ENCODE peak calls at places on chromosomes 3 and 15, in four cellular contexts. One of them, this sample, is unnamed.

GRCh38 chr3:185558395-185558794 is 6.0 kb upstream of the LIPH start:
- DNase-seq in HepG2: peak; percentile 33
- DNase-seq in K562: peak; percentile 44
- DNase-seq in GM12878: no peak
- DNase-seq in this sample: no peak

GRCh38 chr3:196997311-196997710 is 28.7 kb upstream of the PIGZ start:
- DNase-seq in HepG2: no peak
- DNase-seq in K562: no peak
- DNase-seq in GM12878: no peak
- DNase-seq in this sample: no peak

GRCh38 chr15:72136170-72137051 is 18.2 kb downstream of the SENP8 start:
- DNase-seq in HepG2: no peak
- DNase-seq in K562: no peak
- DNase-seq in GM12878: no peak
- DNase-seq in this sample: no peak

GRCh38 chr3:49266410-49267170 is 10.4 kb downstream of the C3orf62 start:
- DNase-seq in HepG2: no peak
- DNase-seq in K562: no peak
- DNase-seq in GM12878: no peak
- DNase-seq in this sample: no peak

GRCh38 chr3:10198761-10199688 is 34.3 kb downstream of the IRAK2 start:
- DNase-seq in HepG2: peak; percentile 12
- DNase-seq in K562: peak; percentile 60
- DNase-seq in GM12878: peak; percentile 80
- DNase-seq in this sample: no peak

GRCh38 chr15:25347707-25348106 is 91.1 kb downstream of the UBE3A start:
- DNase-seq in HepG2: no peak
- DNase-seq in K562: no peak
- DNase-seq in GM12878: no peak
- DNase-seq in this sample: no peak

GRCh38 chr15:78434134-78434533 is 3.9 kb upstream of the IREB2 start:
- DNase-seq in HepG2: no peak
- DNase-seq in K562: no peak
- DNase-seq in GM12878: no peak
- DNase-seq in this sample: no peak

GRCh38 chr3:145557405-145557804 is 603.6 kb downstream of the PLOD2 start:
- DNase-seq in HepG2: no peak
- DNase-seq in K562: no peak
- DNase-seq in GM12878: no peak
- DNase-seq in this sample: peak; percentile 4

GRCh38 chr3:53030864-53031445 is 14.9 kb downstream of the SFMBT1 start:
- DNase-seq in HepG2: no peak
- DNase-seq in K562: no peak
- DNase-seq in GM12878: no peak
- DNase-seq in this sample: no peak

GRCh38 chr3:33383951-33384350 is 56.3 kb downstream of the UBP1 start:
- DNase-seq in HepG2: no peak
- DNase-seq in K562: no peak
- DNase-seq in GM12878: no peak
- DNase-seq in this sample: no peak

GRCh38 chr3:33388374-33389100 is 51.7 kb downstream of the UBP1 start:
- DNase-seq in HepG2: no peak
- DNase-seq in K562: no peak
- DNase-seq in GM12878: no peak
- DNase-seq in this sample: no peak

GRCh38 chr3:33389908-33390307 is 50.3 kb downstream of the UBP1 start:
- DNase-seq in HepG2: no peak
- DNase-seq in K562: no peak
- DNase-seq in GM12878: no peak
- DNase-seq in this sample: no peak

GRCh38 chr3:33386631-33387030 is 53.6 kb downstream of the UBP1 start:
- DNase-seq in HepG2: no peak
- DNase-seq in K562: no peak
- DNase-seq in GM12878: no peak
- DNase-seq in this sample: no peak

GRCh38 chr3:33385423-33385822 is 54.8 kb downstream of the UBP1 start:
- DNase-seq in HepG2: no peak
- DNase-seq in K562: peak; percentile 63
- DNase-seq in GM12878: no peak
- DNase-seq in this sample: no peak
- TF ChIP-seq FOXM1 in HepG2: no peak
- TF ChIP-seq FOXM1 in K562: no peak
- TF ChIP-seq FOXM1 in GM12878: no peak
- TF ChIP-seq FOXM1 in this sample: no peak

DNA sequence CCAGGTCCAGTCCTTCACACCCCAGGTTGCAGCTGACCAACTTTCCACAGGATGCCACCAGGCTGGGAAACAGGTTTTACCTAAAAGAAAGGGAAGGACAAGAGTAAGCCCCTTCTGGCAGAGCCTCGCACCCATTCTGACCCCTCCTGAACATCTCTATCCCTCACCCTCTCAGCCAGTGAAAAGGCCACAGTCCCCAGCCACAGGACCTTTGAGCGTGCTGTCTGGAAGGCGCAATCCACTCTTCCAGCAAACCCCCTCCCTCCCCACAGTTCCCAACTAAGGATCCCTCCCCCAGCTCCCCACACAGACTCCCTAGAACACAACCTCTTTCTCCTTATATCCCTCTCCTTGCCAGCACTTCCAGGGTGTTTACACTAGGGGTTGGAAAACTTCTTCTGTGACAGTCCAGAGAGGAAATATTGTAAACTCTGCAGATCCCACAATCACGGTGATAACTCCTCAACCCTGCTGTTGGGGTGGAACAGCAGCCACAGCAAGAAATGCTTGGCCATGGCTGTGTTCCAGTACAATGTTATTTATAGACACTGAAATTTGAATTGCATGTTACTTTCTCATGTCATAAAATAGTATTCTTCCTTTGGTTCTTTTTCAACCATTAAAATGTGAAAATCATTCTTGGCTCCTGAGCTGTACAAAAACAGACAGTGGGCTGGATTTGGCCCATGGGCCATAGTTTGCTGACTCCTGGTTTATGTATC is 36.0 kb downstream of the FAM174B start:
- DNase-seq in HepG2: no peak
- DNase-seq in K562: no peak
- DNase-seq in GM12878: no peak
- DNase-seq in this sample: no peak
- TF ChIP-seq SP1 in HepG2: no peak
- TF ChIP-seq SP1 in K562: no peak
- TF ChIP-seq SP1 in GM12878: no peak
- TF ChIP-seq SP1 in this sample: no peak

DNA sequence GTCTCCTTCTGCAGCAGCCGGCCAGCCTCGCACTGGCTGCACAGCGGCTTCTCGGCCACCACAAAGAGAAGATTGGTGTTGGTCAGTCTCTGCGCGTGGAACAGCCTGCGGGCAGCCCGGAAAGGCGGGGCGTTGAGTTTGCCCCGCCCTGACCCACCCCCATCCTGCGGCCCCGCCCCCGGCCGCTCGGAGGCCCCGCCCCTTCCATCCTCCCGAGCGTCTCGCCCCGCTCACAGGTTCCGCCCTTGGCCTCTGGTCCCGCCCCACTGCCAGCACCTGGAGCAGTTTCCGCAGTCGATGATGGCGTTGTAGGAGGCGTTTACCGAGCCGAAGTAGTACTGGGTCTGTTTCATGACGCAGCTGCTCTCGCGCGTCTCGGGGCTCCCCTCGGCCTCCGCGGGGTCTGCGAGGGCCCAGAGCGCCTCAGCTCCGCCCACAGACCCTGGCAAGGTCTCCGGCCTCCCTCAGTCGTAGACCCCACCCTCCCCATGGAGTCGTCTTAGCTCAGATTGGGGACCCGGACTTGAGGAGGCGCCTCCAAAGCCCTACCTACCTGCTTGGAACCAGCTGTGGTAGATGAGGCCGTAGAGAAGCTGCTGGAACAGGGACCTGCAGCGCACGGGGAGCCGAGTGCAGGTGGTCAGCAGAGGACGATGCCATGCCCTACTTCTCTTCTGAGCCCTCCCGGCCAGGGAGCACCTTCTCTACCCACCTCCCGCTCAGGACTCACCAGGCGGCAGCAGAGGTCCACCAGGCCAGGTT is 5.9 kb upstream of the TMEM115 start:
- DNase-seq in HepG2: no peak
- DNase-seq in K562: peak; percentile 89
- DNase-seq in GM12878: no peak
- DNase-seq in this sample: peak; percentile 91
- TF ChIP-seq FOXM1 in HepG2: no peak
- TF ChIP-seq FOXM1 in K562: no peak
- TF ChIP-seq FOXM1 in GM12878: no peak
- TF ChIP-seq FOXM1 in this sample: no peak

GRCh38 chr15:76994001-76994400 is 925 bp upstream of the PSTPIP1 start:
- DNase-seq in HepG2: no peak
- DNase-seq in K562: no peak
- DNase-seq in GM12878: no peak
- DNase-seq in this sample: no peak
- TF ChIP-seq SP1 in HepG2: no peak
- TF ChIP-seq SP1 in K562: no peak
- TF ChIP-seq SP1 in GM12878: no peak
- TF ChIP-seq SP1 in this sample: no peak

DNA sequence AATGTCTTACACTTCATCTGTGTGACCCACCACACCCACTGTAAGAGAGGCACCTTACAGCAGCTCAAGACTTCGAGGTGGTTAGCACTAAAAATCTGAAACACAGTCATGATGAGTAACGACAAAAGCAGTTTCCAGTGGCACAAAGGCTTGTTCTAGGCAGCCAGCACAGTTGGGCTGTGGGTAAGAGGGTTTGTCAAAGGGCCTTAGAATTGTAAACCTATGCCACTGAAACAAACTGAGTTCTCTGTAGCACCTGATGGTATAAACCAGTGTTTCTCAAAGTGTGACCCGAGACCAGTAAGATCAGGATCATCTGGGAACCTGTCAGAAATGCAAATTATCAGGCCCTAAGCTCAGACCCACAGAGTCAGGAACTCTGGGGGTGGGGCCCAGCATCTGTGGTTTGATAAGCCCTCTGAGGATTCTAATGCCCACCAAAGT is 36.5 kb downstream of the DAPK2 start:
- DNase-seq in HepG2: no peak
- DNase-seq in K562: no peak
- DNase-seq in GM12878: peak; percentile 84
- DNase-seq in this sample: no peak
- TF ChIP-seq FOXM1 in HepG2: no peak
- TF ChIP-seq FOXM1 in K562: no peak
- TF ChIP-seq FOXM1 in GM12878: no peak
- TF ChIP-seq FOXM1 in this sample: no peak

DNA sequence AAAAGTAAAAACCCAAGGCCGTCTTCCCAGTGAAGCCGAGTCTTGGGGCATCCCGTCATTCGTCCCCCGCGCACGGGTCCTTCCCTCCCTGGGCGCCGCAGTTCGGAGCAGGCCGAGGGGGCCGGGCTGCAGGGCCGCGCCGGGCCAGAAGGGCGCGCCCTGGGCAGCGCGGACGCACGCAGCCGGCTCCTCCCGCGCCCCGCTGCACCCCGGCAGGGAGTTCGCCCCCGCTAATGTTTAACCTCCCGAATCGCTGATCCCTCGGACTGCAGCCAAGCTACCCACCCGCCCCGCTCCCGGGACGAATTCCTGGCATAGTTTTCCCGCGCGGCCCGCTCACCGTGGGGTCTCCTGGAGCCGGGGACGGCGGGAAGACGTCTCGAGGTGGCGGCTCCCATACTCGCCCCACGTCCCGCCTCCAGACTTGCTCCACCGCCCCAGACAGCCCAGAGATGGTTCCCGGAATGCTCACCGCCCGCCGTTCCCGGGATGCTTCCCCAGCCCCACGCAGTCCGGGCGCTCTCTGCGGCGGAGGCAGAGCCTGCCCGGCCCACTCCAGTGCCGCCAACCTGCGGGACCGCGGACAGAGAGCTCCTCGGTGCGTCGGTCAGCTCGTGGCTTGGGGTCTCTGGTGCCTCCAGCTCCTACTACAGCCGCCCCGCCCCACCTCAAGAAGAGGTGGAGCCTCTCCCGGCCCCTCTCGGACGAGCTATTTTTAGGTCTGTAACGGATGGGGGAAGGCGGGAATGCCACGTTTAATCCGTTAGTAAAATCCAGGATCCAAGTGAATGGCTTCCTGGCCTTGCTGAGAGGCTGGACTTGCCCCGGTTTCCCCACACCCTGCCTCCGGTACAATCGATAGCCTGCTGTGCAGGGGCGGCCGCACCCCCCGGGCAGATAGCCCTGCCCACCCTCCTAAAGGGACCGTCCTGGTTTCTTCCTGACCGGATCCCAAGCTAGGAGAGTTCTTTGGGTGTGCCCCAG is at the start of gene DZIP1L:
- DNase-seq in HepG2: peak; percentile 23
- DNase-seq in K562: peak; percentile 60
- DNase-seq in GM12878: no peak
- DNase-seq in this sample: peak; percentile 72
- TF ChIP-seq SP1 in HepG2: no peak
- TF ChIP-seq SP1 in K562: no peak
- TF ChIP-seq SP1 in GM12878: no peak
- TF ChIP-seq SP1 in this sample: no peak

GRCh38 chr3:189981668-189982067 is 139.0 kb downstream of the P3H2 start:
- DNase-seq in HepG2: no peak
- DNase-seq in K562: no peak
- DNase-seq in GM12878: no peak
- DNase-seq in this sample: no peak
- TF ChIP-seq FOXM1 in HepG2: no peak
- TF ChIP-seq FOXM1 in K562: no peak
- TF ChIP-seq FOXM1 in GM12878: no peak
- TF ChIP-seq FOXM1 in this sample: no peak

GRCh38 chr15:76332796-76333195 is 3.8 kb upstream of the ISL2 start:
- DNase-seq in HepG2: no peak
- DNase-seq in K562: no peak
- DNase-seq in GM12878: no peak
- DNase-seq in this sample: no peak

GRCh38 chr15:76335129-76335850 is 1.3 kb upstream of the ISL2 start:
- DNase-seq in HepG2: no peak
- DNase-seq in K562: no peak
- DNase-seq in GM12878: no peak
- DNase-seq in this sample: no peak

GRCh38 chr15:76333309-76333708 is 3.3 kb upstream of the ISL2 start:
- DNase-seq in HepG2: no peak
- DNase-seq in K562: no peak
- DNase-seq in GM12878: no peak
- DNase-seq in this sample: no peak

GRCh38 chr15:76334438-76335004 is 2.1 kb upstream of the ISL2 start:
- DNase-seq in HepG2: no peak
- DNase-seq in K562: no peak
- DNase-seq in GM12878: no peak
- DNase-seq in this sample: no peak

DNA sequence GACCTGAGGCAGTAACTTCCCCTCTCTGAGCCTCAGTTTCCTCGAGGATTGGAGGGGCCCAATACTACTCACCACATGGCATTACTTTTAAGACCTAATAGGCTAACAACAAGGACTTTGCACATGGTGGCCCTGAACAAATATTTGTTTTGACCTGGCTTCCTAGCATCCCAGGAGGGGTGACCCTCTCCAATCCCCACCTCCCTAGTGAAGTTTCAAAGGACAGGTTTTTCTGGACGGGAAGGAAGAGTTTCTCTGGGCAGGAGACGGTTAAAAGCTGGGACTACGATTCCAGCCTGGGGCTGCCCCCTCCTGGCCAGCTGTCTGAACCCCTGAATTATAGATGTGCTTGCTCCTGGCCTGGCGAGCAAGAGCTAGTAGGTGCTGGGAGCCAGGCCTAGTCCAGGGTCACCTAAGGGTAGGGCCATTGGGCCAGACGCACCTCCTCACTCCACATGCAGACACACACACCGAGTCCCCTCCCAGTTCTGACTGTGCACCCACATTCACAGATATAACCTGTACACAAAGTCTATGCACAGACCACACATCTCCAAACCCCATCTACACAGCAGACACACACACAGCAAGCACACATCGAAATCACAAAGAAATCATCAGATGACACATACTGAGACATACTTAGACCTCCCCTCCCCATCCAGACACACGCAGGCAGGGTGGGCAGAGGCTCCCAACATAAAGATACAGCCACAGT is 2.7 kb upstream of the ISL2 start:
- DNase-seq in HepG2: peak; percentile 85
- DNase-seq in K562: no peak
- DNase-seq in GM12878: no peak
- DNase-seq in this sample: no peak
- TF ChIP-seq SP1 in HepG2: no peak
- TF ChIP-seq SP1 in K562: no peak
- TF ChIP-seq SP1 in GM12878: no peak
- TF ChIP-seq SP1 in this sample: no peak